ENCODE peak calls at places on chromosomes 13 and 19, in four cellular contexts. T, E, Y and J are unnamed samples.

GRCh38 chr19:54551950-54552912 is 21.4 kb upstream of the LILRA2 start:
- DNase-seq in T (no peak), E (peak), Y (no peak), J (no peak)

GRCh38 chr19:46378268-46378667 is 31.4 kb downstream of the PPP5C start:
- DNase-seq in T (no peak), E (no peak), Y (no peak), J (no peak)

GRCh38 chr19:3396881-3397265 is 30.5 kb downstream of the NFIC start:
- DNase-seq in T (no peak), E (no peak), Y (no peak), J (no peak)

GRCh38 chr19:12834418-12834943 is at the start of gene RTBDN:
- DNase-seq in T (no peak), E (no peak), Y (no peak), J (no peak)

GRCh38 chr13:80109313-80109712 is 231.6 kb downstream of the SPRY2 start:
- DNase-seq in T (no peak), E (no peak), Y (no peak), J (no peak)

GRCh38 chr13:44191103-44191502 is 182.5 kb upstream of the SERP2 start:
- DNase-seq in T (no peak), E (no peak), Y (no peak), J (no peak)

GRCh38 chr13:29573190-29573589 is 22.3 kb downstream of the SLC7A1 start:
- DNase-seq in T (no peak), E (no peak), Y (no peak), J (no peak)

GRCh38 chr19:54316746-54317107 is 3.8 kb upstream of the LILRA5 start:
- DNase-seq in T (no peak), E (no peak), Y (peak), J (no peak)

GRCh38 chr19:46155237-46155636 is 7.2 kb downstream of the IGFL2 start:
- DNase-seq in T (no peak), E (no peak), Y (no peak), J (no peak)

GRCh38 chr13:72430923-72431322 is 296.5 kb downstream of the MZT1 start:
- DNase-seq in T (no peak), E (no peak), Y (no peak), J (no peak)

GRCh38 chr13:67283602-67284001 is 53.5 kb upstream of the PCDH9 start:
- DNase-seq in T (peak), E (no peak), Y (no peak), J (peak)

GRCh38 chr13:79423801-79424642 is 18.0 kb upstream of the RBM26 start:
- DNase-seq in T (peak), E (no peak), Y (peak), J (peak)

GRCh38 chr13:73952683-73953082 is 181.5 kb downstream of the KLF12 start:
- DNase-seq in T (no peak), E (no peak), Y (no peak), J (no peak)

GRCh38 chr13:81381560-81381959 is 1040.6 kb upstream of the SPRY2 start:
- DNase-seq in T (no peak), E (no peak), Y (no peak), J (no peak)

GRCh38 chr13:49247722-49248432 is at the start of gene CDADC1:
- DNase-seq in T (peak), E (peak), Y (peak), J (peak)

GRCh38 chr13:111095911-111096501 is 19.1 kb upstream of the ARHGEF7 start:
- DNase-seq in T (no peak), E (no peak), Y (no peak), J (no peak)

GRCh38 chr13:80037505-80037888 is 303.4 kb downstream of the SPRY2 start:
- DNase-seq in T (no peak), E (no peak), Y (no peak), J (no peak)

GRCh38 chr13:47564041-47564440 is 437.0 kb downstream of the SUCLA2 start:
- DNase-seq in T (peak), E (no peak), Y (no peak), J (no peak)

GRCh38 chr13:41645313-41645712 is 188.0 kb downstream of the RGCC start:
- DNase-seq in T (peak), E (no peak), Y (no peak), J (no peak)

GRCh38 chr13:103935117-103935516 is 868.9 kb upstream of the SLC10A2 start:
- DNase-seq in T (no peak), E (no peak), Y (no peak), J (peak)

GRCh38 chr13:32019612-32020233 is 11.9 kb upstream of the FRY start:
- DNase-seq in T (peak), E (peak), Y (peak), J (peak)

GRCh38 chr13:80341098-80341701 is at the start of gene SPRY2:
- DNase-seq in T (peak), E (no peak), Y (peak), J (peak)

GRCh38 chr13:90752070-90752469 is 595.4 kb upstream of the MIR17HG start:
- DNase-seq in T (no peak), E (no peak), Y (no peak), J (no peak)

GRCh38 chr19:584240-585001 is 5.3 kb upstream of the HCN2 start:
- DNase-seq in T (no peak), E (no peak), Y (peak), J (no peak)

GRCh38 chr13:66048888-66049287 is 1181.2 kb downstream of the PCDH9 start:
- DNase-seq in T (no peak), E (no peak), Y (no peak), J (no peak)

GRCh38 chr19:50044922-50045321 is 19.1 kb downstream of the ZNF473 start:
- DNase-seq in T (no peak), E (no peak), Y (no peak), J (no peak)

GRCh38 chr19:49739098-49739497 is 24.0 kb downstream of the TSKS start:
- DNase-seq in T (no peak), E (no peak), Y (no peak), J (no peak)

GRCh38 chr13:45658586-45659235 is 43.2 kb upstream of the ERICH6B start:
- DNase-seq in T (no peak), E (no peak), Y (no peak), J (no peak)

GRCh38 chr13:30818323-30818960 is 83.1 kb downstream of the ALOX5AP start:
- DNase-seq in T (no peak), E (no peak), Y (no peak), J (no peak)

GRCh38 chr19:58577581-58578429 is 4.7 kb upstream of the MZF1 start:
- DNase-seq in T (no peak), E (no peak), Y (no peak), J (no peak)

GRCh38 chr13:113659337-113659736 is 1.3 kb upstream of the ATP4B start:
- DNase-seq in T (no peak), E (no peak), Y (no peak), J (no peak)
- TF ChIP-seq ATF3 in T (no peak), E (no peak), Y (no peak), J (no peak)

DNA sequence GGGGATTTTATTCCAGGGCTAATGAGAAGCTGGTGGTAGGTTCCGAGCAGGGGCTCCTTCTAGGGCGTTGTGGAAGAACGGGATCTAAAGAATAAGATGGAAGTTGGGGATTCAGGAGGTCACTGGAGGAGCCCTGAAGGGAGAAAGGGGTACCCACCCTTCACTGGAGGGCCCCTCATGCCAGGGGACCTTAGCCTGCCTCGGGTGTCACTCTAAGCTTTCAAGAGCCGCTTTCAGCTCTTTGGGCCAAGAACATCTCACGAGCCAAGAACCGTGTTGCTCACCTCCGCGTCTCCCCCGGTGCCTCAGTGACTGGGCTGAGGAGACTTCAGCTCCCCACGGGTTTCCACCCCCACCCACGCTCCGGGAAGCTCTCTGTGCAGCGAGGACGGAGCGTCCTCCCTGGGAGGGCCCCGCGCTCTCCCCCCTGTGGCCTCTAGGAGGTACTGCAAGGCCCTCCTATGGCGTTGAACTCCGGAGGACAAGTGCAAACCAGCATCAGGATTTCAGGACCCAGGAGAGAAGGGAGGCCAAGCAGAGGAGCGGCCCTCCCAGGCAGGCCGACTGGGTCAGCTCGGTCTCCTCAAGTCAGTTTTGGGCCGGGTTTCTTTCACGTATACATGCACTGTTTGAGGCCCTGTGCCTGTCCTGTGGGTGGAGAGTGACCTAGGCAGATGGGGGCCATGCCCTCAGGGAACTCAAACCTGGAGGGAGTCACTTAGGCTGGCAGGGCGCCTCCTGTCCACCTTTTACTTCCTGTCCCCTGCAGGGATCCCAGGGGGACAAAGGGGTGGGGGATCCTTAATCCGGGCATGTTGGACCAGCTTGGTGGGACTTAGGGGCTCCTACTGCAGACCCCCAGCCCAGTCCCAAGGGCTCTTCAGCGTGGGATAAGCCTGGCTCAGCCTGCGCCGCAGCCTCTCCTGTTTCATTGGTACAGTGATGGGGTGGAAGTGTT is 5.1 kb upstream of the KRTDAP start:
- DNase-seq in T (peak), E (no peak), Y (peak), J (peak)
- TF ChIP-seq REST in T (no peak), E (no peak), Y (no peak), J (no peak)

GRCh38 chr13:20161275-20161950 is 561 bp upstream of the GJA3 start:
- DNase-seq in T (no peak), E (no peak), Y (no peak), J (no peak)
- TF ChIP-seq ATF3 in T (no peak), E (no peak), Y (no peak), J (no peak)

GRCh38 chr19:43692364-43692763 is 22.4 kb upstream of the PLAUR start:
- DNase-seq in T (no peak), E (no peak), Y (no peak), J (no peak)

GRCh38 chr19:43690444-43690843 is 20.5 kb upstream of the PLAUR start:
- DNase-seq in T (no peak), E (no peak), Y (no peak), J (no peak)

GRCh38 chr19:43692882-43693281 is 22.9 kb upstream of the PLAUR start:
- DNase-seq in T (no peak), E (no peak), Y (no peak), J (no peak)

GRCh38 chr19:43690890-43691289 is 20.9 kb upstream of the PLAUR start:
- DNase-seq in T (no peak), E (no peak), Y (no peak), J (no peak)

GRCh38 chr19:43691755-43692154 is 21.8 kb upstream of the PLAUR start:
- DNase-seq in T (no peak), E (no peak), Y (no peak), J (no peak)
- TF ChIP-seq REST in T (no peak), E (no peak), Y (no peak), J (no peak)

GRCh38 chr13:99288069-99288468 is 19.1 kb downstream of the GPR183 start:
- DNase-seq in T (no peak), E (peak), Y (no peak), J (no peak)
- TF ChIP-seq ATF3 in T (no peak), E (no peak), Y (no peak), J (no peak)

GRCh38 chr13:102777716-102778115 is 4.1 kb upstream of the TEX30 start:
- DNase-seq in T (no peak), E (no peak), Y (no peak), J (no peak)

GRCh38 chr13:102781591-102781990 is 8.0 kb upstream of the TEX30 start:
- DNase-seq in T (no peak), E (no peak), Y (no peak), J (no peak)

GRCh38 chr13:102774596-102775375 is 1.2 kb upstream of the TEX30 start:
- DNase-seq in T (no peak), E (no peak), Y (no peak), J (no peak)

GRCh38 chr13:102784501-102784900 is 10.9 kb upstream of the TEX30 start:
- DNase-seq in T (no peak), E (no peak), Y (no peak), J (no peak)

GRCh38 chr13:102779426-102780159 is 6.0 kb upstream of the TEX30 start:
- DNase-seq in T (no peak), E (no peak), Y (no peak), J (no peak)
- TF ChIP-seq REST in T (no peak), E (no peak), Y (no peak), J (no peak)

GRCh38 chr19:41937525-41937924 is 9.3 kb upstream of the ERFL start:
- DNase-seq in T (no peak), E (no peak), Y (no peak), J (no peak)
- TF ChIP-seq ATF3 in T (no peak), E (no peak), Y (no peak), J (no peak)

GRCh38 chr19:8389891-8390616 is at the start of gene RAB11B:
- DNase-seq in T (peak), E (peak), Y (peak), J (peak)
- TF ChIP-seq REST in T (no peak), E (no peak), Y (peak), J (no peak)

GRCh38 chr13:51262501-51263211 is 40.5 kb downstream of the FAM124A start:
- DNase-seq in T (peak), E (no peak), Y (no peak), J (no peak)

GRCh38 chr13:51267581-51267980 is 45.4 kb downstream of the FAM124A start:
- DNase-seq in T (no peak), E (no peak), Y (no peak), J (no peak)

GRCh38 chr13:51270606-51271005 is 48.4 kb downstream of the FAM124A start:
- DNase-seq in T (no peak), E (no peak), Y (no peak), J (no peak)

GRCh38 chr13:51269039-51269438 is 46.8 kb downstream of the FAM124A start:
- DNase-seq in T (no peak), E (no peak), Y (no peak), J (no peak)

DNA sequence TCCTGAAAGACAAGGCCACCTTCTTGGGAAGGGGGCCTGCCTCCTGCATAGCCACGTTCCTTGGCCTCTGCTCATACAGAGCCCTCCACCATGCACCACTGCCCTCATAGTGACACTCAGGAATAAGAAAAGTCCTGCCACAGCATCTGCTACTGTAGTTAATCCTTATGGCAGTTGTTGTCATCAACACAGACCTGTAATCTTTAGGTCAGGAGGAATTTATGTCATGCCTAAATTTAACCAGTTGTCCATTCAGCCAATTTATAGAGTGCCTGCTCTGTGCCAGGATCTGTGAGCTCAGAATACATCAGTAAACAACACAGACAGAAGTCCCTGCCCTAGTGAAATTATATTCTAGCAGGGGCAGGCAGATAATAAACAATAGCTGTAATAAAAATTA is 44.4 kb downstream of the FAM124A start:
- DNase-seq in T (no peak), E (no peak), Y (no peak), J (no peak)
- TF ChIP-seq ATF3 in T (no peak), E (no peak), Y (no peak), J (no peak)

GRCh38 chr19:10538204-10538603 is 5.5 kb upstream of the ATG4D start:
- DNase-seq in T (no peak), E (no peak), Y (no peak), J (no peak)

GRCh38 chr19:10533656-10534386 is 9.9 kb upstream of the ATG4D start:
- DNase-seq in T (no peak), E (no peak), Y (no peak), J (no peak)

GRCh38 chr19:10535613-10536012 is 8.1 kb upstream of the ATG4D start:
- DNase-seq in T (no peak), E (no peak), Y (no peak), J (no peak)

GRCh38 chr19:10532457-10532856 is 11.2 kb upstream of the ATG4D start:
- DNase-seq in T (no peak), E (no peak), Y (no peak), J (no peak)

GRCh38 chr19:10537668-10538067 is 6.0 kb upstream of the ATG4D start:
- DNase-seq in T (no peak), E (no peak), Y (no peak), J (no peak)
- TF ChIP-seq REST in T (no peak), E (no peak), Y (no peak), J (no peak)